ENCODE peak calls at places on chromosomes 6 and 20, in four cellular contexts. One of them, this sample, is unnamed.

GRCh38 chr6:110367001-110367400 is 8.9 kb upstream of the METTL24 start:
- DNase-seq in SK-N-SH: no peak
- DNase-seq in testis: no peak
- DNase-seq in astrocyte: no peak
- DNase-seq in this sample: no peak

GRCh38 chr6:141513830-141514229 is 618.9 kb upstream of the GJE1 start:
- DNase-seq in SK-N-SH: no peak
- DNase-seq in testis: no peak
- DNase-seq in astrocyte: no peak
- DNase-seq in this sample: no peak

GRCh38 chr20:35563834-35564233 is 22.0 kb downstream of the ERGIC3 start:
- DNase-seq in SK-N-SH: no peak
- DNase-seq in testis: no peak
- DNase-seq in astrocyte: no peak
- DNase-seq in this sample: no peak

GRCh38 chr6:30394139-30394538 is 49.2 kb downstream of the RPP21 start:
- DNase-seq in astrocyte: no peak
- DNase-seq in testis: no peak
- DNase-seq in SK-N-SH: no peak
- DNase-seq in this sample: no peak

GRCh38 chr20:22719250-22719649 is 134.9 kb upstream of the FOXA2 start:
- DNase-seq in astrocyte: no peak
- DNase-seq in testis: no peak
- DNase-seq in SK-N-SH: no peak
- DNase-seq in this sample: no peak

GRCh38 chr6:53347921-53348435 is 772 bp downstream of the ELOVL5 start:
- DNase-seq in SK-N-SH: peak; percentile 87
- DNase-seq in astrocyte: peak; percentile 46
- DNase-seq in testis: peak; percentile 72
- DNase-seq in this sample: peak; percentile 88

GRCh38 chr6:44674226-44675155 is 287.0 kb downstream of the CDC5L start:
- DNase-seq in astrocyte: no peak
- DNase-seq in testis: no peak
- DNase-seq in SK-N-SH: no peak
- DNase-seq in this sample: no peak

GRCh38 chr6:146861716-146862115 is 262.9 kb downstream of the ADGB start:
- DNase-seq in astrocyte: no peak
- DNase-seq in testis: no peak
- DNase-seq in SK-N-SH: no peak
- DNase-seq in this sample: no peak

GRCh38 chr6:107132330-107132954 is 17.1 kb upstream of the BEND3 start:
- DNase-seq in testis: peak; percentile 42
- DNase-seq in SK-N-SH: peak; percentile 55
- DNase-seq in astrocyte: no peak
- DNase-seq in this sample: peak; percentile 42

GRCh38 chr6:117169781-117170281 is 95.5 kb upstream of the VGLL2 start:
- DNase-seq in SK-N-SH: no peak
- DNase-seq in astrocyte: no peak
- DNase-seq in testis: no peak
- DNase-seq in this sample: no peak

GRCh38 chr6:52157301-52157930 is 28.8 kb upstream of the IL17A start:
- DNase-seq in testis: no peak
- DNase-seq in SK-N-SH: no peak
- DNase-seq in astrocyte: no peak
- DNase-seq in this sample: no peak

GRCh38 chr20:21104921-21105320 is 1.2 kb downstream of the LINC00237 start:
- DNase-seq in SK-N-SH: peak; percentile 27
- DNase-seq in astrocyte: no peak
- DNase-seq in testis: no peak
- DNase-seq in this sample: no peak

GRCh38 chr20:3276400-3277015 is 37.5 kb upstream of the SLC4A11 start:
- DNase-seq in testis: no peak
- DNase-seq in SK-N-SH: no peak
- DNase-seq in astrocyte: no peak
- DNase-seq in this sample: no peak

GRCh38 chr6:109478848-109479624 is 4.0 kb downstream of the ZBTB24 start:
- DNase-seq in testis: no peak
- DNase-seq in SK-N-SH: no peak
- DNase-seq in astrocyte: no peak
- DNase-seq in this sample: no peak

GRCh38 chr6:15341311-15341710 is 95.4 kb downstream of the JARID2 start:
- DNase-seq in astrocyte: no peak
- DNase-seq in testis: no peak
- DNase-seq in SK-N-SH: no peak
- DNase-seq in this sample: no peak

GRCh38 chr6:91221072-91221471 is 634.2 kb upstream of the MAP3K7 start:
- DNase-seq in testis: no peak
- DNase-seq in astrocyte: no peak
- DNase-seq in SK-N-SH: no peak
- DNase-seq in this sample: no peak

GRCh38 chr6:9487128-9487527 is 927.7 kb downstream of the TFAP2A start:
- DNase-seq in testis: no peak
- DNase-seq in SK-N-SH: no peak
- DNase-seq in astrocyte: no peak
- DNase-seq in this sample: no peak

GRCh38 chr6:126481319-126481718 is 141.4 kb downstream of the CENPW start:
- DNase-seq in astrocyte: no peak
- DNase-seq in testis: no peak
- DNase-seq in SK-N-SH: peak; percentile 26
- DNase-seq in this sample: no peak

GRCh38 chr20:5316188-5317158 is at the start of gene PROKR2:
- DNase-seq in astrocyte: no peak
- DNase-seq in SK-N-SH: peak; percentile 88
- DNase-seq in testis: peak; percentile 35
- DNase-seq in this sample: no peak

GRCh38 chr20:46396052-46396451 is 10.4 kb downstream of the ELMO2 start:
- DNase-seq in astrocyte: no peak
- DNase-seq in SK-N-SH: no peak
- DNase-seq in testis: no peak
- DNase-seq in this sample: no peak

GRCh38 chr20:46398963-46399362 is 7.5 kb downstream of the ELMO2 start:
- DNase-seq in testis: no peak
- DNase-seq in astrocyte: no peak
- DNase-seq in SK-N-SH: no peak
- DNase-seq in this sample: no peak

GRCh38 chr20:46399401-46399800 is 7.0 kb downstream of the ELMO2 start:
- DNase-seq in testis: no peak
- DNase-seq in astrocyte: no peak
- DNase-seq in SK-N-SH: no peak
- DNase-seq in this sample: no peak

GRCh38 chr20:46393967-46394366 is 12.4 kb downstream of the ELMO2 start:
- DNase-seq in SK-N-SH: no peak
- DNase-seq in testis: no peak
- DNase-seq in astrocyte: no peak
- DNase-seq in this sample: no peak

GRCh38 chr20:46394872-46395470 is 11.4 kb downstream of the ELMO2 start:
- DNase-seq in SK-N-SH: no peak
- DNase-seq in testis: no peak
- DNase-seq in astrocyte: no peak
- DNase-seq in this sample: no peak
- H3K4me3 ChIP-seq in SK-N-SH: no peak overlapping the region
- H3K4me3 ChIP-seq in testis: no peak overlapping the region
- H3K4me3 ChIP-seq in astrocyte: no peak overlapping the region
- H3K4me3 ChIP-seq in this sample: no peak overlapping the region

DNA sequence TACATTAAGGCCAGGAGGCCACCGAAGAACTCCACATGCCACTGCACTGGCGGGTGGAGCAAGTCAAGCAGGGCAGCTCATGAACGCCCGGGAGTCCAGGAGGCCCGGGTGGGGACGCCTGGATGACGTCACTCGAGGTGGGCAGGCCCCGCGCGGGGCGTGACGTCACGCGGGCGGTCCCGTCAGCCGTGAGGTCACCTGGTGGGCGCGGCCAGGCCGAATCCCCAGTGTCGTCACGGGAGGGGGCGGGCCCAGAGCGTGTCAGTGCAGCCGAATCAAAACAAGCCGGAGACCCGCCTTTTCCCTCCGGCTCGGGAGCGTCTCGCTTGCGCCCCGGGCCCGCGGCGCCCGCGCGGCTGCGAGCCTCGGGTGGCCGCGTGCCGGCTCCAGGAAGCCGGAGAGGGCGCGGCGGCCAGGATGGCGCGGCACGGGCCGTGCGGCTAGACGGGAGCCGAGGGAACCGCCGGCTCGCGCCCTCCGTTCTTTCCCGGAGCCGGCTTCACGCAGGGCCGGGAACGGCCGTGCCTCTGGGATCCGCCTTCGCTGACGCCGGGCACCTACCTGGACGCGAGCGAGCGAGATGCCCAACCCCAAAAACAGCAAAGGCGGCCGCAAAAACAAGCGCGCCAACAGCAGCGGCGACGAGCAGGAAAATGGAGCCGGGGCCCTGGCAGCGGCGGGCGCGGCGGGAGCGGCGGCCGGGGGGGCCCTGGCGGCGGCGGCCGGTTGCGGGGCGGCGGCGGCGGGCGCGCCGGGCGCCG is at the start of gene HECA:
- DNase-seq in SK-N-SH: peak; percentile 97
- DNase-seq in astrocyte: peak; percentile 86
- DNase-seq in testis: peak; percentile 99
- DNase-seq in this sample: peak; percentile 97
- H3K4me1 ChIP-seq in SK-N-SH: peaks cover 3% of the 10 kb centered on the region
- H3K4me1 ChIP-seq in astrocyte: no peaks in the 10 kb centered on the region
- H3K4me1 ChIP-seq in testis: peaks cover 13% of the 10 kb centered on the region
- H3K4me1 ChIP-seq in this sample: peaks cover 32% of the 10 kb centered on the region

GRCh38 chr6:135163440-135163738 is 17.7 kb upstream of the MYB start:
- DNase-seq in astrocyte: no peak
- DNase-seq in testis: no peak
- DNase-seq in SK-N-SH: no peak
- DNase-seq in this sample: no peak
- TF ChIP-seq CTCF in astrocyte: no peak
- TF ChIP-seq CTCF in testis: no peak
- TF ChIP-seq CTCF in SK-N-SH: no peak
- TF ChIP-seq CTCF in this sample: no peak

DNA sequence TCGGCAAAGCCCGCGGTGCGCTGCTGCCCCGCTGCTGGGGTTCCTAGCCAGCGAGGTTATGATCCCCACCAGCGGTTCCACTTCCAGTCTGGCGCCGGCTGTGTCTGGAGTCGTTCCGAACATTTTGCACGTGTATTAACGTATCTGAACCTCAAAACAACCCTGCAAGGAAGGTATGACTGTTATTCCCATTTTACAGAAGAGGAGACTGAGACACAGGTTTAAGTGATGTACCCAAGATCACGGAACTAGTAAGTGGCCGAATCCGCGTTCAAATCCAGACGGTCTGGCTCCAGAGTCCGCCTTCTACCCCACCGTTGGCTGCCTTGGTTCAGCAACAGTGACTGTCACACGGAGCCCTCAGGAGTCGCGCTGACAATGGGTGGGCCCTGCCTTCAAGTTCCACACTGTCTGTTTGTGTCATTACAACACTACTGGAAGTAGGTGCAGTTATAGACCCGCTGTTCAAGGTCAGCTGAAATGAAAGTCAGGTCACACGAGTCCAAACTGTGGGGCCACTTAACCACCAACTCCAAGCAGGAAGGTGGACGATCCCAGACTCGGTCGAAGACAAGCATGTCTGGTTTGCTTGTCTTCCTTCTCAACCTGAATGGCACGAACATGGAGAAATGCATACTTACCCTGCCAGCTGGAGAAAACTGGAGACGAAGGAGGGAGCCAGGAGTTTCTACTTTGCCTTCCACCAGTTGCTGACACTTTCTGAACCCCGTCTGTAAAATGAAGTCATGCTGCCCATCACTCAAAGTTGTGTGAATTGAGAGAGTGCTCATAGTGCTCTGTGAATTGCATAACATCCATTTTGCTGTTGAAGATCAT is 808 bp upstream of the SRXN1 start:
- DNase-seq in SK-N-SH: no peak
- DNase-seq in astrocyte: no peak
- DNase-seq in testis: no peak
- DNase-seq in this sample: peak; percentile 27
- H3K4me3 ChIP-seq in SK-N-SH: peak overlapping the region; percentile 71
- H3K4me3 ChIP-seq in astrocyte: peak overlapping the region; percentile 50
- H3K4me3 ChIP-seq in testis: peak overlapping the region; percentile 67
- H3K4me3 ChIP-seq in this sample: peak overlapping the region; percentile 77

GRCh38 chr20:37341632-37342031 is 4.3 kb upstream of the SRC start:
- DNase-seq in testis: no peak
- DNase-seq in astrocyte: no peak
- DNase-seq in SK-N-SH: no peak
- DNase-seq in this sample: no peak

GRCh38 chr20:37342231-37343177 is 3.4 kb upstream of the SRC start:
- DNase-seq in SK-N-SH: no peak
- DNase-seq in astrocyte: no peak
- DNase-seq in testis: no peak
- DNase-seq in this sample: no peak

GRCh38 chr20:37343212-37343993 is 2.5 kb upstream of the SRC start:
- DNase-seq in testis: peak; percentile 75
- DNase-seq in SK-N-SH: no peak
- DNase-seq in astrocyte: no peak
- DNase-seq in this sample: peak; percentile 79

GRCh38 chr20:37339208-37339607 is 6.7 kb upstream of the SRC start:
- DNase-seq in testis: no peak
- DNase-seq in SK-N-SH: no peak
- DNase-seq in astrocyte: no peak
- DNase-seq in this sample: no peak

GRCh38 chr20:37340998-37341397 is 4.9 kb upstream of the SRC start:
- DNase-seq in astrocyte: no peak
- DNase-seq in SK-N-SH: no peak
- DNase-seq in testis: no peak
- DNase-seq in this sample: no peak
- H3K4me1 ChIP-seq in astrocyte: no peaks in the 10 kb centered on the region
- H3K4me1 ChIP-seq in SK-N-SH: peaks cover 33% of the 10 kb centered on the region
- H3K4me1 ChIP-seq in testis: peaks cover 40% of the 10 kb centered on the region
- H3K4me1 ChIP-seq in this sample: peaks cover 12% of the 10 kb centered on the region

GRCh38 chr20:24781061-24781980 is 167.7 kb upstream of the CST7 start:
- DNase-seq in testis: peak; percentile 47
- DNase-seq in astrocyte: no peak
- DNase-seq in SK-N-SH: peak; percentile 71
- DNase-seq in this sample: peak; percentile 21
- TF ChIP-seq CTCF in testis: peak; percentile 15
- TF ChIP-seq CTCF in astrocyte: peak; percentile 49
- TF ChIP-seq CTCF in SK-N-SH: peak; percentile 63
- TF ChIP-seq CTCF in this sample: peak; percentile 43